ENCODE peak calls at places on chromosome 12, in ten cellular contexts. J, Z, K, D, W, R, X, V, A and P are unnamed samples. For H3K9me3, the result is how much of the 10 kb centered on the place peaks cover.

GRCh38 chr12:32755654-32756475 is at the start of gene YARS2:
- DNase-seq in J (peak), Z (peak), K (peak), D (peak), W (peak), R (peak), X (peak), V (peak), A (peak), P (peak)

GRCh38 chr12:107091989-107092641 is 1.2 kb downstream of the CRY1 start:
- DNase-seq in J (peak), Z (peak), K (no peak), D (no peak), W (no peak), R (no peak), X (no peak), V (peak), A (no peak), P (peak)

GRCh38 chr12:13000935-13001724 is 1.1 kb upstream of the HEBP1 start:
- DNase-seq in J (peak), Z (peak), K (no peak), D (no peak), W (peak), R (peak), X (peak), V (peak), A (peak), P (peak)

GRCh38 chr12:67649165-67650126 is 901 bp downstream of the DYRK2 start:
- DNase-seq in J (peak), Z (peak), K (no peak), D (no peak), W (peak), R (peak), X (peak), V (no peak), A (peak), P (peak)

GRCh38 chr12:32535260-32535999 is 136.1 kb downstream of the FGD4 start:
- DNase-seq in J (peak), Z (peak), K (no peak), D (no peak), W (peak), R (peak), X (no peak), V (peak), A (peak), P (no peak)

GRCh38 chr12:126434412-126434811 is 1369.2 kb downstream of the AACS start:
- DNase-seq in J (no peak), Z (no peak), K (no peak), D (no peak), W (no peak), R (no peak), X (no peak), V (no peak), A (no peak), P (no peak)

GRCh38 chr12:24898606-24899005 is 50.3 kb downstream of the BCAT1 start:
- DNase-seq in J (no peak), Z (no peak), K (no peak), D (no peak), W (no peak), R (no peak), X (no peak), V (no peak), A (no peak), P (no peak)

GRCh38 chr12:570237-570925 is 92.9 kb downstream of the NINJ2 start:
- DNase-seq in J (peak), Z (peak), K (peak), D (no peak), W (peak), R (peak), X (peak), V (peak), A (peak), P (no peak)

GRCh38 chr12:102016472-102016871 is 45.3 kb downstream of the WASHC3 start:
- DNase-seq in J (no peak), Z (no peak), K (no peak), D (no peak), W (no peak), R (no peak), X (no peak), V (no peak), A (no peak), P (no peak)

GRCh38 chr12:19967001-19967400 is 401.3 kb upstream of the PDE3A start:
- DNase-seq in J (no peak), Z (no peak), K (no peak), D (no peak), W (no peak), R (no peak), X (no peak), V (peak), A (no peak), P (no peak)

GRCh38 chr12:9227953-9228352 is 19.8 kb upstream of the PZP start:
- DNase-seq in J (no peak), Z (peak), K (no peak), D (no peak), W (no peak), R (no peak), X (no peak), V (no peak), A (no peak), P (no peak)

GRCh38 chr12:9221476-9221875 is 13.3 kb upstream of the PZP start:
- DNase-seq in J (no peak), Z (peak), K (no peak), D (no peak), W (no peak), R (no peak), X (no peak), V (no peak), A (no peak), P (no peak)

GRCh38 chr12:9223830-9224229 is 15.6 kb upstream of the PZP start:
- DNase-seq in J (no peak), Z (no peak), K (no peak), D (no peak), W (no peak), R (no peak), X (no peak), V (no peak), A (no peak), P (no peak)
- H3K9me3 ChIP-seq in J (under half), Z (under half), K (under half), D (under half), W (under half), R (under half), X (under half), V (under half), A (under half), P (under half)

DNA sequence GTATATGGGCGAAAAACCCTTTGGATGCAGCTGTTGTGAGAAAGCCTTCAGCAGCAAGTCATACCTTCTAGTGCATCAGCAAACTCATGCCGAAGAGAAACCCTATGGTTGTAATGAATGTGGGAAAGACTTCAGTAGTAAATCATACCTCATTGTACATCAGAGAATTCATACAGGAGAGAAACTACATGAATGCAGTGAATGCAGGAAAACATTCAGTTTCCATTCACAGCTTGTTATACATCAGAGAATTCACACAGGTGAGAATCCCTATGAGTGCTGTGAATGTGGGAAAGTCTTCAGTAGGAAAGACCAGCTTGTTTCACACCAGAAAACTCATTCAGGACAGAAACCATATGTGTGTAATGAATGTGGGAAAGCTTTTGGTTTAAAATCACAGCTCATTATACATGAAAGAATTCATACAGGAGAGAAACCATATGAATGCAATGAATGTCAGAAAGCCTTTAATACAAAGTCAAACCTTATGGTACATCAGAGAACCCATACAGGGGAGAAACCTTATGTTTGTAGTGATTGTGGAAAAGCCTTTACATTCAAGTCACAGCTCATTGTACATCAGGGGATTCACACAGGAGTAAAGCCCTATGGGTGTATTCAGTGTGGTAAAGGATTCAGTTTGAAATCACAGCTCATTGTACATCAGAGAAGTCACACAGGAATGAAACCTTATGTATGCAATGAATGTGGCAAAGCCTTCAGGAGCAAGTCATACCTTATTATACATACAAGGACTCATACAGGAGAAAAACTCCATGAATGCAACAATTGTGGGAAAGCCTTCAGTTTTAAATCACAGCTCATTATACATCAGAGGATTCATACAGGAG is 21.4 kb downstream of the ZNF268 start:
- DNase-seq in J (no peak), Z (no peak), K (no peak), D (no peak), W (no peak), R (no peak), X (no peak), V (peak), A (no peak), P (no peak)
- H3K9me3 ChIP-seq in J (under half), Z (half or more), K (half or more), D (half or more), W (half or more), R (half or more), X (half or more), V (under half), A (under half), P (half or more)

GRCh38 chr12:132314516-132315233 is 14.7 kb downstream of the GALNT9 start:
- DNase-seq in J (no peak), Z (no peak), K (peak), D (no peak), W (peak), R (peak), X (no peak), V (no peak), A (peak), P (no peak)

GRCh38 chr12:132316497-132317232 is 12.7 kb downstream of the GALNT9 start:
- DNase-seq in J (no peak), Z (no peak), K (peak), D (no peak), W (peak), R (peak), X (no peak), V (no peak), A (no peak), P (no peak)

GRCh38 chr12:132314035-132314434 is 15.4 kb downstream of the GALNT9 start:
- DNase-seq in J (no peak), Z (no peak), K (no peak), D (no peak), W (no peak), R (no peak), X (no peak), V (no peak), A (peak), P (no peak)

GRCh38 chr12:132315951-132316350 is 13.4 kb downstream of the GALNT9 start:
- DNase-seq in J (no peak), Z (no peak), K (no peak), D (no peak), W (peak), R (peak), X (no peak), V (no peak), A (no peak), P (no peak)

DNA sequence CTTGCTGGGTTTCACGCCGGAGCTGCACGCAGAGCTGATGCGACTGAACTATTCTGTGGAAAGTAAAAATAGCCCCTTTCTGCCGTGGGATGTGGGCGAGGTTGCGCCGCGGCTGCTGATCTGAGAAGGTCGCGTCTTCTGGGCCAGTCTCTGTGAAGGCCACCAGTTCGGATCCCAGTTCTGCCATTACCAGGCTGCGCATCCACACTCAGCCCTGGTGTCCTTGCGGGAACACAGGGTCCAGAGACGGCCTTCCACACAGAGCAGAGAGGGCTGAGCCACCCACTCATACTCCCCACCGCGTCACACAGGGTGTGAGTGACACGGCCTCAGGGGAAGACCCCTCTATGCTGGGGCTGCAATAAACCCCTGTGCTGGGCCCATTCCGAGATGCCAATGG is 13.9 kb downstream of the GALNT9 start:
- DNase-seq in J (no peak), Z (no peak), K (peak), D (no peak), W (no peak), R (peak), X (no peak), V (no peak), A (peak), P (no peak)
- H3K9me3 ChIP-seq in J (under half), Z (under half), K (under half), D (under half), W (under half), R (under half), X (under half), V (under half), A (under half), P (under half)

GRCh38 chr12:3930216-3930615 is 57.0 kb upstream of the PARP11 start:
- DNase-seq in J (no peak), Z (no peak), K (no peak), D (no peak), W (no peak), R (no peak), X (no peak), V (no peak), A (no peak), P (no peak)
- H3K9me3 ChIP-seq in J (under half), Z (under half), K (under half), D (under half), W (under half), R (under half), X (under half), V (under half), A (under half), P (under half)

GRCh38 chr12:46246021-46246700 is 22.7 kb downstream of the SLC38A1 start:
- DNase-seq in J (no peak), Z (no peak), K (no peak), D (no peak), W (no peak), R (no peak), X (no peak), V (no peak), A (no peak), P (no peak)
- H3K9me3 ChIP-seq in J (under half), Z (under half), K (under half), D (under half), W (under half), R (under half), X (under half), V (under half), A (under half), P (under half)

GRCh38 chr12:92597997-92598396 is 104.8 kb upstream of the PLEKHG7 start:
- DNase-seq in J (no peak), Z (peak), K (no peak), D (no peak), W (no peak), R (no peak), X (no peak), V (peak), A (no peak), P (no peak)
- H3K9me3 ChIP-seq in J (under half), Z (under half), K (under half), D (under half), W (under half), R (under half), X (under half), V (under half), A (under half), P (under half)

GRCh38 chr12:133081408-133081806 is 684 bp downstream of the ZNF140 start:
- DNase-seq in J (no peak), Z (no peak), K (no peak), D (no peak), W (no peak), R (no peak), X (no peak), V (no peak), A (no peak), P (no peak)
- H3K9me3 ChIP-seq in J (under half), Z (half or more), K (under half), D (under half), W (half or more), R (half or more), X (half or more), V (under half), A (under half), P (under half)

DNA sequence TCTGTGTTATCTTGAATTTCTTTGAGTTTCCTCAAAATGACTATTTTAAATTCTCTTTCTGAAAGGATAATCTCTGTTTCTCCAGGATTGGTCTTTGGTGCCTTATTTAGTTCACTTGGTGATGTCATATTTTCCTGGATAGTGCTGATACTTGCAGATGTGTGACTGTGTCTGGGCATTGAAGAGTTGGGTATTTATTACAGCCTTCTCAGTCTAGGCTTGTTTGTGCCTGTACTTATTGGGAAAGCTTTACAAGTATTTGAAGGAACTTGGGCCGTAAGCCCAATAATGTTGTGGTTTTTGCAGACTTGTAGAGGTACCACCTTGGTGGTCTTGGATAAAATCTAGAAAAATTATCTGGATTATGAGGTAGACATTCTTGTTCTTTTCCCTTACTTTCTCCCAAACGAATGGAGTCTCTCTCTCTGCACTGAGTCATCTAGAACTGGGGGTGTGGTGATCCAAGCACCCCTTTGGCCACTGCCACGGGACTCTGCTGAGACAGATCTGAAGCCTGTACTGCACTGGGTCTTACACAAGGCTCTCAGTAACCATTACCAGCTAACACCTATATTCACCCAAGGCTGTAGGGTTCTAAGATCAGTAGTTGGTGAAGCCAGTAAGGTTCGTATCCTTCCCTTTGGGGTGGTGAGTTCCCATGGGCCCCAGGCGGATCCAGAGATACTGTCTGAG is 703.7 kb upstream of the MGAT4C start:
- DNase-seq in J (no peak), Z (no peak), K (no peak), D (no peak), W (no peak), R (no peak), X (no peak), V (peak), A (no peak), P (no peak)
- H3K9me3 ChIP-seq in J (under half), Z (under half), K (under half), D (under half), W (under half), R (under half), X (under half), V (under half), A (under half), P (under half)

GRCh38 chr12:109612003-109612402 is 38.4 kb downstream of the MVK start:
- DNase-seq in J (no peak), Z (no peak), K (no peak), D (no peak), W (no peak), R (no peak), X (no peak), V (no peak), A (no peak), P (no peak)
- H3K9me3 ChIP-seq in J (under half), Z (under half), K (under half), D (under half), W (under half), R (under half), X (under half), V (under half), A (under half), P (under half)